ENCODE peak calls at places on chromosomes 1 and 21, in five cellular contexts. Q is WTC11, F is Peyer's patch, E is right atrium auricular region, W is HL-60. O is an unnamed sample.

GRCh38 chr1:30749691-30750583 is 7.6 kb downstream of the LAPTM5 start:
- DNase-seq in Q (no peak), F (peak), E (no peak), W (peak), O (peak)

GRCh38 chr1:32759521-32759980 is 57.0 kb upstream of the SYNC start:
- DNase-seq in Q (peak), F (peak), E (no peak), W (no peak), O (peak)

GRCh38 chr1:115507256-115507589 is 134.5 kb upstream of the VANGL1 start:
- DNase-seq in Q (peak), F (no peak), E (no peak), W (no peak), O (no peak)

GRCh38 chr1:217924924-217925323 is 293.8 kb downstream of the SPATA17 start:
- DNase-seq in Q (peak), F (no peak), E (no peak), W (no peak), O (no peak)

GRCh38 chr1:44112486-44112885 is 6.1 kb upstream of the KLF17 start:
- DNase-seq in Q (no peak), F (no peak), E (peak), W (no peak), O (no peak)

GRCh38 chr1:186865861-186866260 is 37.1 kb downstream of the PLA2G4A start:
- DNase-seq in Q (no peak), F (no peak), E (no peak), W (no peak), O (no peak)

GRCh38 chr1:240967070-240967724 is 355.2 kb upstream of the GREM2 start:
- DNase-seq in Q (no peak), F (no peak), E (no peak), W (no peak), O (no peak)

GRCh38 chr1:84996846-84997666 is at the start of gene MCOLN2:
- DNase-seq in Q (peak), F (peak), E (no peak), W (no peak), O (peak)

GRCh38 chr1:27704958-27705357 is 20.8 kb upstream of the FAM76A start:
- DNase-seq in Q (no peak), F (no peak), E (no peak), W (no peak), O (no peak)

GRCh38 chr1:163697137-163697536 is 375.4 kb downstream of the NUF2 start:
- DNase-seq in Q (no peak), F (no peak), E (no peak), W (no peak), O (no peak)

GRCh38 chr1:18735369-18735997 is 104.8 kb downstream of the PAX7 start:
- DNase-seq in Q (no peak), F (no peak), E (no peak), W (no peak), O (no peak)

GRCh38 chr1:183105449-183105848 is 80.6 kb upstream of the LAMC2 start:
- DNase-seq in Q (no peak), F (no peak), E (no peak), W (no peak), O (no peak)

GRCh38 chr1:3135073-3135745 is 66.2 kb downstream of the PRDM16 start:
- DNase-seq in Q (no peak), F (no peak), E (no peak), W (no peak), O (no peak)

GRCh38 chr1:99407018-99407417 is 142.7 kb downstream of the PLPPR4 start:
- DNase-seq in Q (no peak), F (no peak), E (no peak), W (no peak), O (no peak)
- TF ChIP-seq CTCF in Q (no peak), F (no peak), E (no peak), W (no peak), O (no peak)

GRCh38 chr1:201122321-201123017 is 4.5 kb downstream of the ASCL5 start:
- DNase-seq in Q (no peak), F (no peak), E (no peak), W (no peak), O (no peak)

GRCh38 chr1:201115390-201115937 is 3.2 kb upstream of the CACNA1S start:
- DNase-seq in Q (no peak), F (no peak), E (no peak), W (no peak), O (no peak)

GRCh38 chr1:201116091-201116490 is 3.9 kb upstream of the CACNA1S start:
- DNase-seq in Q (no peak), F (no peak), E (no peak), W (no peak), O (no peak)

GRCh38 chr1:201119826-201120225 is 7.2 kb downstream of the ASCL5 start:
- DNase-seq in Q (no peak), F (no peak), E (no peak), W (peak), O (no peak)

GRCh38 chr1:201119206-201119814 is 7.1 kb upstream of the CACNA1S start:
- DNase-seq in Q (peak), F (peak), E (no peak), W (peak), O (peak)
- TF ChIP-seq CTCF in Q (peak), F (peak), E (peak), W (peak), O (peak)

DNA sequence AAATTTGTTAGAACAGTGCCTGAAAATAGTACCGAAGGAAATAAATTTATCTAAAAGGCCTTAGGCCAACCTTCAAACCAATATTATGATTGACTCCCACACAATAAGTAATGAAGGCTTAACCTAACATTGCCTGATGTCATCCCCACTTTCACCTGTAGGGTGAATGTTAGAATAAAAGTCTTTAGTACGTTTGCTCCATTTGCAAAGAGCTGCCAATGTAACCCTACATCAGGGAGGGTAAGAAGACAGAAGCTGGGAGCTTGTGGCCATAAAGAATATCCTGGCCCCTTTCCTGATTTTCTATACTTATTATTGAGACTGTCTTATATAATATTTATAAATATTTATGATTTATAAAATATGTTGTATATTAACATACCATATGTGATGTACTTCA is 661.8 kb upstream of the CXADR start:
- DNase-seq in Q (no peak), F (no peak), E (no peak), W (no peak), O (no peak)
- TF ChIP-seq CTCF in Q (no peak), F (no peak), E (no peak), W (no peak), O (no peak)

DNA sequence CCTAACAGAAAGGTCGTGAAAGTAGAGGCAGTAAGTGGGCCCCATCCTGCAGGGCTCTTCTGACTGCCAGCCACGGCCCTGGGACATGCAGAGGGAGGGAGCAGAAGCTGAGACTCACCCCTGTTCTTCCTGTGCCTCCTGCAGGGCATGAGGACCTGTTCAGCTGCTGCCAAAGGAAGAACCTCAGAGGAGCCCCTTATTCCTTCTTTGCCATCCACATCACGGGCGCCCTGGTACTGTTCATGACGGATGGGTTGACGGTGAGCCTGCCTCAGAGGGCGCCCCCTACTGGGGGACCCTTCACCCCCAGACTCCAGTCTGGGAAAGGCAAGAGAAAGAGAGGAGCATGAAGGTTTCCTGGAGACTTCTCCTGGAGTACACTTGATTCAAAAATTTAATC is 47.1 kb downstream of the ELK4 start:
- DNase-seq in Q (no peak), F (peak), E (no peak), W (no peak), O (peak)
- TF ChIP-seq CTCF in Q (peak), F (no peak), E (no peak), W (no peak), O (no peak)

DNA sequence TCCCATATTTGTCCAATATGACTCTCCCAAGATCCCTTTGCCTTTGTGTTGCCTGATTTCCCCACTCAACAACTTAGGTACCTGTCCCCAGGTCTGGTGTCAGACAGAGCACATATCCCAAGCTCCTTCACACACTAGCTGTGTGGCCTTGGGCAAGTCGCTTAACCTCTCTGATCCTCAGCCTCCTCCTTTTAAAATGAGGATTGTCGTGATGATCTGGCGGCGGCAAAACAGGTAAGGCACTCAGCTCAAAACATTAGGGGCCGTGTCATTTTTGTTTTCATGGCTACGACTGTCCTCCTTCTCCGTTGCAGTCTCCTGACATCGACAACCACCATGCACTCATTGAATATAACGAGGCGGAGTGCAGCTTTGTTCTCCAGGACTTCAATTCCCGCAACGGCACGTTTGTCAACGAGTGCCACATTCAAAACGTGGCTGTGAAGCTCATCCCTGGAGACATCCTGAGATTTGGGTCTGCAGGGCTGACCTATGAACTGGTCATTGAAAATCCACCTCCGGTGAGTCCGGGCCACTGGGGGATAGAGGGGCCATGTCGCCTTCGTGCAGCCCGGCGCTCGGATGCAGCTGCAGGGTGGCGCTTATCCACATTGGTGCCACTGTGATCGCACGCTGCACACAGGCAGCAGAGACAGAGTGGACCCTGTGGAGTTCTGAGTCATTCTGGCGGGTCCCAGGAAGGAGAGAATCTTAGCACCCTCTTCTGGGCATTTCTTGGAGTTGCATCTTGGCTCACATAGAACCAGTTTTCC is 25.2 kb downstream of the FHAD1 start:
- DNase-seq in Q (peak), F (peak), E (peak), W (peak), O (peak)
- TF ChIP-seq CTCF in Q (peak), F (peak), E (peak), W (peak), O (peak)

GRCh38 chr1:234618726-234619049 is 8.7 kb upstream of the IRF2BP2 start:
- DNase-seq in Q (no peak), F (no peak), E (no peak), W (no peak), O (no peak)

GRCh38 chr1:234619071-234619480 is 9.1 kb upstream of the IRF2BP2 start:
- DNase-seq in Q (no peak), F (no peak), E (no peak), W (no peak), O (no peak)

GRCh38 chr1:234620786-234621468 is 10.9 kb upstream of the IRF2BP2 start:
- DNase-seq in Q (no peak), F (no peak), E (no peak), W (no peak), O (no peak)

GRCh38 chr1:234620272-234620711 is 10.3 kb upstream of the IRF2BP2 start:
- DNase-seq in Q (no peak), F (no peak), E (no peak), W (no peak), O (no peak)

GRCh38 chr1:234619794-234620247 is 9.8 kb upstream of the IRF2BP2 start:
- DNase-seq in Q (no peak), F (no peak), E (no peak), W (no peak), O (no peak)
- TF ChIP-seq CTCF in Q (no peak), F (no peak), E (no peak), W (no peak), O (no peak)

GRCh38 chr1:2049517-2050481 is at the start of gene PRKCZ:
- DNase-seq in Q (peak), F (peak), E (peak), W (no peak), O (peak)
- TF ChIP-seq CTCF in Q (no peak), F (peak), E (no peak), W (no peak), O (peak)

GRCh38 chr1:226643701-226644540 is 95.2 kb downstream of the ITPKB start:
- DNase-seq in Q (no peak), F (peak), E (no peak), W (peak), O (no peak)
- TF ChIP-seq CTCF in Q (no peak), F (no peak), E (no peak), W (no peak), O (no peak)

GRCh38 chr1:8739377-8739776 is 78.1 kb downstream of the RERE start:
- DNase-seq in Q (peak), F (no peak), E (no peak), W (no peak), O (no peak)
- TF ChIP-seq CTCF in Q (no peak), F (no peak), E (no peak), W (no peak), O (no peak)